ENCODE peak calls at places on chromosomes 2 and 18, in five cellular contexts. One of them, this sample, is unnamed.

GRCh38 chr18:43919565-43919964 is 642.3 kb upstream of the SYT4 start:
- DNase-seq in SK-N-SH: no peak
- DNase-seq in K562: no peak
- DNase-seq in HepG2: no peak
- DNase-seq in GM12878: no peak
- DNase-seq in this sample: no peak

GRCh38 chr2:144517825-144518699 is 1.9 kb downstream of the ZEB2 start:
- DNase-seq in SK-N-SH: no peak
- DNase-seq in K562: no peak
- DNase-seq in HepG2: no peak
- DNase-seq in GM12878: no peak
- DNase-seq in this sample: no peak

GRCh38 chr2:105757361-105757933 is 12.7 kb downstream of the NCK2 start:
- DNase-seq in SK-N-SH: no peak
- DNase-seq in K562: no peak
- DNase-seq in HepG2: no peak
- DNase-seq in GM12878: no peak
- DNase-seq in this sample: no peak

GRCh38 chr2:239224249-239224605 is 176.6 kb downstream of the HDAC4 start:
- DNase-seq in SK-N-SH: no peak
- DNase-seq in K562: no peak
- DNase-seq in HepG2: no peak
- DNase-seq in GM12878: no peak
- DNase-seq in this sample: no peak

GRCh38 chr2:220654322-220654721 is 917.8 kb downstream of the EPHA4 start:
- DNase-seq in SK-N-SH: no peak
- DNase-seq in K562: no peak
- DNase-seq in HepG2: no peak
- DNase-seq in GM12878: no peak
- DNase-seq in this sample: no peak

GRCh38 chr2:42756956-42757513 is 6.9 kb downstream of the OXER1 start:
- DNase-seq in SK-N-SH: no peak
- DNase-seq in K562: no peak
- DNase-seq in HepG2: no peak
- DNase-seq in GM12878: no peak
- DNase-seq in this sample: no peak

GRCh38 chr2:241255542-241256167 is 59.8 kb downstream of the HDLBP start:
- DNase-seq in SK-N-SH: no peak
- DNase-seq in K562: no peak
- DNase-seq in HepG2: no peak
- DNase-seq in GM12878: no peak
- DNase-seq in this sample: no peak

GRCh38 chr18:2857491-2858063 is 10.8 kb downstream of the EMILIN2 start:
- DNase-seq in SK-N-SH: no peak
- DNase-seq in K562: no peak
- DNase-seq in HepG2: no peak
- DNase-seq in GM12878: no peak
- DNase-seq in this sample: no peak

GRCh38 chr2:152552868-152553267 is 164.4 kb downstream of the PRPF40A start:
- DNase-seq in SK-N-SH: no peak
- DNase-seq in K562: no peak
- DNase-seq in HepG2: no peak
- DNase-seq in GM12878: no peak
- DNase-seq in this sample: no peak

GRCh38 chr2:227817940-227818568 is 4.4 kb downstream of the CCL20 start:
- DNase-seq in SK-N-SH: peak; percentile 4
- DNase-seq in K562: no peak
- DNase-seq in HepG2: peak; percentile 95
- DNase-seq in GM12878: peak; percentile 45
- DNase-seq in this sample: no peak

GRCh38 chr2:143125647-143126046 is 3.6 kb upstream of the ARHGAP15 start:
- DNase-seq in SK-N-SH: no peak
- DNase-seq in K562: no peak
- DNase-seq in HepG2: no peak
- DNase-seq in GM12878: no peak
- DNase-seq in this sample: no peak

GRCh38 chr2:76569819-76570218 is 859.1 kb upstream of the GCFC2 start:
- DNase-seq in SK-N-SH: no peak
- DNase-seq in K562: no peak
- DNase-seq in HepG2: no peak
- DNase-seq in GM12878: no peak
- DNase-seq in this sample: no peak
- TF ChIP-seq GABPA in SK-N-SH: no peak
- TF ChIP-seq GABPA in K562: no peak
- TF ChIP-seq GABPA in HepG2: no peak
- TF ChIP-seq GABPA in GM12878: no peak
- TF ChIP-seq GABPA in this sample: no peak

GRCh38 chr18:67359868-67360838 is 156.4 kb downstream of the DSEL start:
- DNase-seq in SK-N-SH: peak; percentile 20
- DNase-seq in K562: no peak
- DNase-seq in HepG2: peak; percentile 29
- DNase-seq in GM12878: no peak
- DNase-seq in this sample: no peak
- TF ChIP-seq RFX5 in SK-N-SH: no peak
- TF ChIP-seq RFX5 in K562: no peak
- TF ChIP-seq RFX5 in HepG2: no peak
- TF ChIP-seq RFX5 in GM12878: no peak
- TF ChIP-seq RFX5 in this sample: no peak

GRCh38 chr2:15682354-15682753 is 90.7 kb downstream of the DDX1 start:
- DNase-seq in SK-N-SH: no peak
- DNase-seq in K562: no peak
- DNase-seq in HepG2: no peak
- DNase-seq in GM12878: no peak
- DNase-seq in this sample: no peak

GRCh38 chr2:15678894-15679293 is 87.2 kb downstream of the DDX1 start:
- DNase-seq in SK-N-SH: no peak
- DNase-seq in K562: no peak
- DNase-seq in HepG2: no peak
- DNase-seq in GM12878: no peak
- DNase-seq in this sample: no peak

GRCh38 chr2:15679386-15679924 is 87.8 kb downstream of the DDX1 start:
- DNase-seq in SK-N-SH: no peak
- DNase-seq in K562: no peak
- DNase-seq in HepG2: no peak
- DNase-seq in GM12878: no peak
- DNase-seq in this sample: no peak

GRCh38 chr2:15678346-15678745 is 86.7 kb downstream of the DDX1 start:
- DNase-seq in SK-N-SH: no peak
- DNase-seq in K562: no peak
- DNase-seq in HepG2: no peak
- DNase-seq in GM12878: no peak
- DNase-seq in this sample: no peak

DNA sequence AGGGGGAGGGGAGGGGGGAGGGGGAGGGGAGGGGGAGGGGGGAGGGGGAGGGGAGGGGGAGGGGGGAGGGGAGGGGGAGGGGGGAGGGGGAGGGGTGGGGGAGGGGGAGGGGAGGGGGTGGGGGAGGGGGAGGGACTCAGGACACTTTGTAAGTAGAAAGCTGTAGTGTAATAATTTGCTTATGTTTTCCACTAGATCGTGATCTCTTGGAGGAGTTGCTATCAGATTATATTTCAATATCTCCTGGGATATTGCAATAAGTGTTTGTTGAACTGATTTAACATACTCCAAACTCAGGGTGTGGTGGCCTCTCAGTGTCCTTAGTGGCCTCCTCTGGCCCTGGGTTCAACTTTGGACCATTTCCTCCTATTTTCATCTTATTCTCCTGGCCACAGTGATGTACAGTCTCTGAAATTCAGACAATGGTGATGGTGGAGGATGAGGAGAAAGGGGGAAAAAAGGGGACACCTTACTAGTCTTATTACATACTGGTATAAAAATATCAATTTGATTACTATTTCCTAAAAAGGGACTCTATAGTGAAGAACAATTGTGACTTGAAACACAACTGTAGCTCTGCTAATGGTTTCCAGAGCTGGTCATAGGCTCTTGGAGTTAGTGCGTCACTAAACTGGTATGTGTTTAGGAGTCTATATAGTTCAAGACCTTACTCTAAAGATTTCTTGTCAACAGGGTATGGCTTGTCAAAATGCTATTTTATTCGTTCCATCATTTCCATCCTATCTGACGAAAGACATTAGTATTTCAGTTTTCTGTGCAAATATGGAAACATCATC is 89.6 kb downstream of the DDX1 start:
- DNase-seq in SK-N-SH: no peak
- DNase-seq in K562: no peak
- DNase-seq in HepG2: no peak
- DNase-seq in GM12878: peak; percentile 25
- DNase-seq in this sample: no peak
- TF ChIP-seq GABPA in SK-N-SH: no peak
- TF ChIP-seq GABPA in K562: no peak
- TF ChIP-seq GABPA in HepG2: no peak
- TF ChIP-seq GABPA in GM12878: no peak
- TF ChIP-seq GABPA in this sample: no peak

GRCh38 chr2:24489942-24490673 is 946 bp upstream of the NCOA1 start:
- DNase-seq in SK-N-SH: peak; percentile 42
- DNase-seq in K562: peak; percentile 38
- DNase-seq in HepG2: peak; percentile 49
- DNase-seq in GM12878: no peak
- DNase-seq in this sample: no peak
- TF ChIP-seq RFX5 in SK-N-SH: no peak
- TF ChIP-seq RFX5 in K562: no peak
- TF ChIP-seq RFX5 in HepG2: no peak
- TF ChIP-seq RFX5 in GM12878: no peak
- TF ChIP-seq RFX5 in this sample: no peak

GRCh38 chr18:79395761-79396404 is at the start of gene NFATC1:
- DNase-seq in SK-N-SH: no peak
- DNase-seq in K562: peak; percentile 79
- DNase-seq in HepG2: no peak
- DNase-seq in GM12878: no peak
- DNase-seq in this sample: peak; percentile 79

GRCh38 chr18:79393626-79394401 is 1.9 kb upstream of the NFATC1 start:
- DNase-seq in SK-N-SH: peak; percentile 83
- DNase-seq in K562: peak; percentile 77
- DNase-seq in HepG2: peak; percentile 28
- DNase-seq in GM12878: no peak
- DNase-seq in this sample: no peak

GRCh38 chr18:79396431-79397287 is 929 bp downstream of the NFATC1 start:
- DNase-seq in SK-N-SH: no peak
- DNase-seq in K562: peak; percentile 50
- DNase-seq in HepG2: no peak
- DNase-seq in GM12878: no peak
- DNase-seq in this sample: no peak

GRCh38 chr18:79394438-79395307 is 1.1 kb upstream of the NFATC1 start:
- DNase-seq in SK-N-SH: no peak
- DNase-seq in K562: no peak
- DNase-seq in HepG2: no peak
- DNase-seq in GM12878: no peak
- DNase-seq in this sample: no peak

GRCh38 chr18:79395308-79395640 is 456 bp upstream of the NFATC1 start:
- DNase-seq in SK-N-SH: no peak
- DNase-seq in K562: no peak
- DNase-seq in HepG2: no peak
- DNase-seq in GM12878: no peak
- DNase-seq in this sample: no peak
- TF ChIP-seq GABPA in SK-N-SH: no peak
- TF ChIP-seq GABPA in K562: no peak
- TF ChIP-seq GABPA in HepG2: no peak
- TF ChIP-seq GABPA in GM12878: no peak
- TF ChIP-seq GABPA in this sample: no peak

DNA sequence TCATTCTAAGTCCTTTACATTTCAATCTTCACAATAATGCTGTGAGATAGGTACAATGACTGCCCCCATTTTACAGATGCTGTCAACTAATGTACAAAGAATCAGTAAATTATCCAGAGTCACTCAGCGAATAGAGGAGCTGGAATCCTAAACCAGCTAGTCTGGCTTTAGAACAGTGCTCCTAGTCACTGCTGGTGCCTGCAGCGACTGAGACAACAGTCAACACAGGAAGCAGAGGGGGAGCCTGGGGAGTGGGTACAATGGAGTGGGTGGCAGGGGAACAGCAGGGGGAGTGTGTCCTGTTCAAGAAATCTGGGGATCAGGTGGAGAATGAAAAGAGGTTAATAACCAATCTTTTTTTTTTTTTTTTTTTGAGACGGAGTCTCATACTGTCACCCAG is 37.3 kb downstream of the CCDC93 start:
- DNase-seq in SK-N-SH: no peak
- DNase-seq in K562: no peak
- DNase-seq in HepG2: no peak
- DNase-seq in GM12878: no peak
- DNase-seq in this sample: no peak
- TF ChIP-seq RFX5 in SK-N-SH: no peak
- TF ChIP-seq RFX5 in K562: no peak
- TF ChIP-seq RFX5 in HepG2: no peak
- TF ChIP-seq RFX5 in GM12878: no peak
- TF ChIP-seq RFX5 in this sample: no peak

GRCh38 chr2:71457959-71458322 is 4.6 kb downstream of the DYSF start:
- DNase-seq in SK-N-SH: no peak
- DNase-seq in K562: no peak
- DNase-seq in HepG2: no peak
- DNase-seq in GM12878: no peak
- DNase-seq in this sample: no peak

GRCh38 chr2:71457123-71457958 is 4.0 kb downstream of the DYSF start:
- DNase-seq in SK-N-SH: no peak
- DNase-seq in K562: peak; percentile 37
- DNase-seq in HepG2: no peak
- DNase-seq in GM12878: no peak
- DNase-seq in this sample: peak; percentile 43

GRCh38 chr2:71460056-71460455 is 6.7 kb downstream of the DYSF start:
- DNase-seq in SK-N-SH: no peak
- DNase-seq in K562: no peak
- DNase-seq in HepG2: no peak
- DNase-seq in GM12878: no peak
- DNase-seq in this sample: peak; percentile 33

GRCh38 chr2:71459084-71459431 is 5.7 kb downstream of the DYSF start:
- DNase-seq in SK-N-SH: no peak
- DNase-seq in K562: no peak
- DNase-seq in HepG2: no peak
- DNase-seq in GM12878: no peak
- DNase-seq in this sample: no peak

GRCh38 chr2:71458413-71459083 is 5.2 kb downstream of the DYSF start:
- DNase-seq in SK-N-SH: no peak
- DNase-seq in K562: no peak
- DNase-seq in HepG2: no peak
- DNase-seq in GM12878: no peak
- DNase-seq in this sample: peak; percentile 29
- TF ChIP-seq GABPA in SK-N-SH: no peak
- TF ChIP-seq GABPA in K562: no peak
- TF ChIP-seq GABPA in HepG2: no peak
- TF ChIP-seq GABPA in GM12878: no peak
- TF ChIP-seq GABPA in this sample: no peak

GRCh38 chr2:181264016-181264415 is 193.2 kb upstream of the ITGA4 start:
- DNase-seq in SK-N-SH: no peak
- DNase-seq in K562: no peak
- DNase-seq in HepG2: no peak
- DNase-seq in GM12878: no peak
- DNase-seq in this sample: no peak

GRCh38 chr2:181258761-181259160 is 198.4 kb upstream of the ITGA4 start:
- DNase-seq in SK-N-SH: no peak
- DNase-seq in K562: no peak
- DNase-seq in HepG2: peak; percentile 4
- DNase-seq in GM12878: no peak
- DNase-seq in this sample: no peak

GRCh38 chr2:181268174-181268867 is 188.9 kb upstream of the ITGA4 start:
- DNase-seq in SK-N-SH: no peak
- DNase-seq in K562: no peak
- DNase-seq in HepG2: no peak
- DNase-seq in GM12878: no peak
- DNase-seq in this sample: no peak

GRCh38 chr2:181262782-181263181 is 194.4 kb upstream of the ITGA4 start:
- DNase-seq in SK-N-SH: no peak
- DNase-seq in K562: no peak
- DNase-seq in HepG2: no peak
- DNase-seq in GM12878: no peak
- DNase-seq in this sample: no peak

GRCh38 chr2:181264436-181264835 is 192.8 kb upstream of the ITGA4 start:
- DNase-seq in SK-N-SH: no peak
- DNase-seq in K562: no peak
- DNase-seq in HepG2: no peak
- DNase-seq in GM12878: no peak
- DNase-seq in this sample: no peak
- TF ChIP-seq RFX5 in SK-N-SH: no peak
- TF ChIP-seq RFX5 in K562: no peak
- TF ChIP-seq RFX5 in HepG2: no peak
- TF ChIP-seq RFX5 in GM12878: no peak
- TF ChIP-seq RFX5 in this sample: no peak

This sample was measured in H1.